ENCODE peak calls at places on chromosomes 2 and 18, in ten cellular contexts. P, H, R, S, F, K, O, V, Z and Y are unnamed samples.

GRCh38 chr2:63631501-63631900 is 42.7 kb downstream of the MDH1 start:
- DNase-seq in K (no peak), V (no peak), H (no peak), P (no peak), F (no peak), O (no peak), S (no peak), Z (no peak), R (no peak), Y (no peak)

GRCh38 chr2:137420744-137421143 is 543.5 kb upstream of the HNMT start:
- DNase-seq in H (no peak), V (no peak), F (no peak), P (no peak), O (no peak), K (no peak), R (no peak), S (no peak), Z (no peak), Y (no peak)

GRCh38 chr2:150880986-150881385 is 380.7 kb downstream of the RBM43 start:
- DNase-seq in F (no peak), V (no peak), K (no peak), P (no peak), H (no peak), S (no peak), Z (no peak), R (no peak), O (no peak), Y (no peak)

GRCh38 chr2:148303166-148303565 is 282.3 kb downstream of the MBD5 start:
- DNase-seq in S (no peak), K (no peak), Z (no peak), O (no peak), R (no peak), P (no peak), V (no peak), H (no peak), F (no peak), Y (no peak)

GRCh38 chr2:152585830-152586484 is 131.3 kb downstream of the PRPF40A start:
- DNase-seq in K (no peak), V (peak), P (no peak), F (peak), H (no peak), S (peak), R (peak), O (no peak), Z (no peak), Y (no peak)

GRCh38 chr2:190382851-190383250 is 25.3 kb upstream of the MFSD6 start:
- DNase-seq in Z (peak), H (peak), K (no peak), O (peak), S (peak), V (peak), R (no peak), P (no peak), F (peak), Y (no peak)

GRCh38 chr2:41994177-41994576 is 53.6 kb upstream of the PKDCC start:
- DNase-seq in K (no peak), O (no peak), P (no peak), Z (no peak), V (peak), S (no peak), H (no peak), R (no peak), F (no peak), Y (no peak)

GRCh38 chr2:15607709-15608391 is 16.2 kb downstream of the DDX1 start:
- DNase-seq in P (no peak), H (no peak), K (no peak), S (no peak), R (no peak), O (no peak), V (no peak), F (no peak), Z (no peak), Y (no peak)

GRCh38 chr2:28366496-28367282 is 26.0 kb upstream of the FOSL2 start:
- DNase-seq in S (no peak), F (no peak), H (peak), O (no peak), K (peak), P (no peak), V (peak), Z (peak), R (no peak), Y (no peak)

GRCh38 chr2:218125626-218126080 is at the start of gene CXCR2:
- DNase-seq in O (peak), P (no peak), H (peak), V (no peak), F (no peak), S (no peak), Z (no peak), R (no peak), K (no peak), Y (peak)

GRCh38 chr2:150075831-150076230 is 411.6 kb downstream of the RND3 start:
- DNase-seq in V (peak), K (no peak), Z (no peak), O (no peak), P (no peak), F (peak), H (no peak), R (no peak), S (peak), Y (no peak)

GRCh38 chr2:62527478-62528210 is 21.6 kb upstream of the TMEM17 start:
- DNase-seq in K (no peak), S (no peak), F (no peak), H (no peak), V (no peak), P (no peak), R (no peak), Z (no peak), O (no peak), Y (no peak)

GRCh38 chr18:23967321-23968089 is 47.0 kb upstream of the TTC39C start:
- DNase-seq in V (no peak), O (peak), P (no peak), S (no peak), F (no peak), Z (no peak), H (peak), R (no peak), K (no peak), Y (no peak)

GRCh38 chr2:227153766-227154486 is 10.1 kb downstream of the COL4A4 start:
- DNase-seq in F (no peak), O (no peak), R (no peak), H (peak), K (no peak), V (peak), P (no peak), S (peak), Z (peak), Y (no peak)

GRCh38 chr2:205464681-205465080 is 217.6 kb upstream of the NRP2 start:
- DNase-seq in V (no peak), O (no peak), K (no peak), P (no peak), Z (no peak), H (no peak), F (no peak), R (no peak), S (no peak), Y (no peak)

GRCh38 chr18:61602836-61603235 is 269.6 kb downstream of the CDH20 start:
- DNase-seq in H (no peak), K (no peak), F (no peak), O (no peak), Z (no peak), S (no peak), V (no peak), R (no peak), P (no peak), Y (no peak)

GRCh38 chr2:20304411-20304810 is 46.2 kb downstream of the PUM2 start:
- DNase-seq in R (no peak), K (no peak), O (no peak), S (no peak), F (no peak), P (no peak), H (no peak), V (no peak), Z (no peak), Y (no peak)

GRCh38 chr2:236548179-236548918 is 21.3 kb upstream of the ACKR3 start:
- DNase-seq in S (no peak), P (no peak), R (no peak), V (peak), K (no peak), H (no peak), O (no peak), F (no peak), Z (no peak), Y (no peak)

GRCh38 chr2:209977386-209978239 is 24.8 kb upstream of the RPE start:
- DNase-seq in P (no peak), S (peak), Z (no peak), O (peak), K (no peak), F (no peak), R (no peak), H (no peak), V (peak), Y (no peak)

GRCh38 chr2:107775791-107776190 is 50.9 kb upstream of the RGPD4 start:
- DNase-seq in V (no peak), O (no peak), R (no peak), P (no peak), F (no peak), H (no peak), K (no peak), Z (no peak), S (no peak), Y (no peak)

GRCh38 chr2:27255187-27255586 is 7.7 kb downstream of the SLC30A3 start:
- DNase-seq in Z (no peak), H (no peak), V (no peak), R (no peak), F (no peak), P (no peak), K (no peak), S (no peak), O (no peak), Y (no peak)

GRCh38 chr18:8794133-8794986 is 89.0 kb downstream of the MTCL1 start:
- DNase-seq in O (no peak), P (no peak), S (peak), R (no peak), H (no peak), Z (peak), K (no peak), V (peak), F (peak), Y (no peak)

GRCh38 chr2:98324181-98324580 is 22.1 kb upstream of the CNGA3 start:
- DNase-seq in Z (no peak), F (no peak), K (no peak), O (no peak), R (no peak), P (no peak), H (no peak), V (peak), S (no peak), Y (no peak)

GRCh38 chr2:42809131-42809875 is 16.9 kb upstream of the HAAO start:
- DNase-seq in Z (no peak), R (no peak), H (peak), S (no peak), P (no peak), V (no peak), K (no peak), O (no peak), F (no peak), Y (no peak)

GRCh38 chr2:73451263-73451972 is 65.8 kb downstream of the ALMS1 start:
- DNase-seq in K (no peak), O (peak), P (no peak), H (no peak), R (no peak), V (no peak), Z (no peak), F (no peak), S (no peak), Y (no peak)

GRCh38 chr2:84880645-84881521 is at the start of gene TRABD2A:
- DNase-seq in R (no peak), H (peak), V (no peak), K (peak), Z (no peak), S (peak), P (no peak), F (no peak), O (no peak), Y (peak)

GRCh38 chr2:235142588-235142987 is 190.8 kb downstream of the SH3BP4 start:
- DNase-seq in P (no peak), S (peak), K (no peak), V (no peak), F (peak), R (no peak), O (no peak), H (peak), Z (peak), Y (no peak)
- TF ChIP-seq CTCF in P (no peak), S (no peak), K (no peak), V (no peak), F (no peak), R (no peak), O (no peak), H (no peak), Z (no peak), Y (no peak)

GRCh38 chr2:9950521-9951271 is 797 bp upstream of the GRHL1 start:
- DNase-seq in O (peak), P (no peak), F (no peak), H (peak), R (peak), Z (peak), S (no peak), V (no peak), K (no peak), Y (peak)
- TF ChIP-seq CTCF in O (peak), P (peak), F (no peak), H (no peak), R (no peak), Z (no peak), S (no peak), V (no peak), K (no peak), Y (no peak)

DNA sequence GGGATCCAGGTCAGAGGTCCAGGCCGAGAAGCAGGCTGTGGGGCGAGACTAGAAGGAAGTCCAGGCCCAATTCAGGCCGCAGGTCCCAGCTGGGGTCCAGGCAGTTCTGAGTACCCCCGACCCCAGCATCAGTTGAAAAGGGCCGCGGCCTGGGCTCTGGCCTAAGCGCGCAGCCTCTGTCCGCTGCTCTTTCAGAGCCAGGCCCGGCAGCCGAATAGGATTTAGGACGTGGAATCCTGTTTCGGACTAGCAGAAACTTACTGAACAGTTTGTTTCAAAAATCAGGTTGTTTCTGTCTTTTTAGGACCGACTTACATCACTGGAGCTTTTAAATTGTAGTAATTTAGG is 12.1 kb downstream of the TBR1 start:
- DNase-seq in S (no peak), K (no peak), F (no peak), Z (no peak), R (no peak), H (no peak), V (no peak), O (no peak), P (no peak), Y (no peak)
- TF ChIP-seq CTCF in S (no peak), K (no peak), F (no peak), Z (no peak), R (no peak), H (no peak), V (no peak), O (no peak), P (no peak), Y (no peak)

GRCh38 chr2:157498501-157498900 is 54.6 kb upstream of the CYTIP start:
- DNase-seq in K (no peak), H (no peak), R (no peak), F (no peak), O (no peak), S (no peak), V (no peak), P (no peak), Z (no peak), Y (no peak)
- TF ChIP-seq CTCF in K (no peak), H (no peak), R (no peak), F (no peak), O (no peak), S (no peak), V (no peak), P (no peak), Z (no peak), Y (no peak)

GRCh38 chr2:171225302-171225980 is 64.7 kb upstream of the TLK1 start:
- DNase-seq in S (peak), R (no peak), F (peak), V (peak), K (no peak), H (no peak), Z (peak), O (no peak), P (no peak), Y (no peak)
- TF ChIP-seq CTCF in S (no peak), R (no peak), F (peak), V (peak), K (no peak), H (no peak), Z (peak), O (no peak), P (no peak), Y (no peak)

GRCh38 chr2:118186858-118187254 is 98.6 kb downstream of the INSIG2 start:
- DNase-seq in R (no peak), P (no peak), F (no peak), K (no peak), V (no peak), Z (no peak), H (no peak), S (no peak), O (no peak), Y (no peak)

GRCh38 chr2:118190365-118190916 is 102.2 kb downstream of the INSIG2 start:
- DNase-seq in R (no peak), O (no peak), P (no peak), H (no peak), S (no peak), F (no peak), K (no peak), Z (no peak), V (no peak), Y (no peak)

GRCh38 chr2:118186110-118186857 is 98.0 kb downstream of the INSIG2 start:
- DNase-seq in V (peak), S (peak), R (peak), H (peak), O (peak), Z (peak), P (peak), F (peak), K (peak), Y (peak)

DNA sequence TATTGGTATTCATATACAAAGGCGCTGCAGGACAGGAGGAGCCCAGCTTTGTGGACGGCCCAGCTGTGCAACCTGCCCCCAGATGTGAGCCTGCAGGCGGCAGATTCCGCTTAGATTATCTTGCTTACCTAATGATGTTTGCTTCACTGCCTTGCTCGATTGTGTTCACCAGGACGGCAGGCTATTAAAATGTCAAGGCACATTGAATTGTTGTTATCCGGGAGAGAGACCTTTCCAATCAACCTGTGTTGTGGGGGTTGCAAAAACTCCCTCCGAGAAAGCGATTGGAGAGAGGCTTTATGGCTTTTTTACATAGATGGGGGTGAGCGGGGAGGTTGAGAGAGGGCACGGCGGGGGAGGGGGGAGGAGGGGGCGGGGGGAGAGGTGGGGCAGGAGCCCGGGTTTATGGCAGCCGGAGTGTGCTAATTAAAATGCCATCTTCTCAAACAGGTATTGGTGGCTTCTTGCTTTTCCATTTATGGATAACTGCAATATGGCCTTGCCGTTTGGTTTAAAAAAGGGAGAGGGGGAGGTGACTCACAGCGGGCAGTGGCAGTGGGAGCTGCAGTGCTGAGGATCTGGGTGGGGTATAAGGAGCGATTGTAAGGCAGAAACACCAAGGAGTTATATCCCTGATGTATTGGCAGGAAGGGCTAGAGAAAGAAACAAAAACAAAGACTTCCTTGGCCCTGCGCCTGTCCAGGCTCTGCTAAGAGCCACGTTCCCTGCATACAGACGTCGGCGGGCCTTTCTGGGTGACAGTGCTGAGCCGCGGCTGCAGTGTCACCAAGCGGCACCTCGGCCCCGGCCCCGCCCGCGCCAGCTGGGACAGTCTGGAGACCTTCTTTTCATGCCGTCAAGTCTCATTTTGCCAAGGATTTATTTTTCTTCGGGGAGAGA is 97.2 kb downstream of the INSIG2 start:
- DNase-seq in F (no peak), H (peak), S (peak), P (no peak), V (peak), K (peak), O (peak), R (peak), Z (peak), Y (peak)
- TF ChIP-seq CTCF in F (no peak), H (no peak), S (no peak), P (no peak), V (no peak), K (no peak), O (no peak), R (no peak), Z (no peak), Y (no peak)